ENCODE peak calls at places on chromosomes 13 and 19, in four cellular contexts. V is testis, N is epithelial cell of esophagus, F is MG63. D is an unnamed sample.

GRCh38 chr13:79392882-79393563 is 13.0 kb downstream of the RBM26 start:
- DNase-seq in V (no peak), N (peak), F (no peak), D (peak)

GRCh38 chr13:97340399-97340798 is 93.6 kb upstream of the RAP2A start:
- DNase-seq in V (no peak), N (no peak), F (no peak), D (no peak)

GRCh38 chr13:60328073-60328472 is 68.9 kb upstream of the TDRD3 start:
- DNase-seq in V (no peak), N (no peak), F (no peak), D (no peak)

GRCh38 chr19:55299991-55300390 is 16.2 kb downstream of the BRSK1 start:
- DNase-seq in V (no peak), N (no peak), F (no peak), D (no peak)

GRCh38 chr13:23679214-23679613 is 109.0 kb downstream of the TNFRSF19 start:
- DNase-seq in V (no peak), N (peak), F (peak), D (no peak)

GRCh38 chr13:104006625-104007061 is 940.4 kb upstream of the SLC10A2 start:
- DNase-seq in V (no peak), N (peak), F (peak), D (no peak)

GRCh38 chr13:98301721-98302120 is 124.7 kb upstream of the RNF113B start:
- DNase-seq in V (no peak), N (peak), F (peak), D (no peak)

GRCh38 chr19:46746281-46746965 is at the start of gene STRN4:
- DNase-seq in V (peak), N (peak), F (peak), D (peak)

GRCh38 chr13:100362371-100362770 is 226.2 kb downstream of the GGACT start:
- DNase-seq in V (no peak), N (no peak), F (no peak), D (no peak)

GRCh38 chr19:37989855-37990254 is 82.8 kb downstream of the SIPA1L3 start:
- DNase-seq in V (no peak), N (no peak), F (no peak), D (no peak)

GRCh38 chr19:16337809-16338469 is 13.3 kb downstream of the KLF2 start:
- DNase-seq in V (no peak), N (no peak), F (peak), D (no peak)

GRCh38 chr19:21117041-21117907 is 24.6 kb upstream of the ZNF431 start:
- DNase-seq in V (no peak), N (peak), F (no peak), D (no peak)

GRCh38 chr19:18529782-18530181 is 7.9 kb upstream of the ELL start:
- DNase-seq in V (no peak), N (no peak), F (peak), D (no peak)

GRCh38 chr19:3505598-3506383 is at the start of gene FZR1:
- DNase-seq in V (peak), N (peak), F (peak), D (peak)

GRCh38 chr13:84686458-84686857 is 804.2 kb upstream of the SLITRK1 start:
- DNase-seq in V (no peak), N (no peak), F (no peak), D (no peak)

D was measured in G401.